ENCODE peak calls at places on chromosomes 3 and 15, in eight cellular contexts. One of them, this sample, is unnamed.

GRCh38 chr3:190522621-190523222 is 8.8 kb downstream of the IL1RAP start:
- DNase-seq in A549: no peak
- DNase-seq in right lobe of liver: no peak
- DNase-seq in ovary: no peak
- DNase-seq in body of pancreas: no peak
- DNase-seq in lower leg skin: no peak
- DNase-seq in K562: no peak
- DNase-seq in uterus: no peak
- DNase-seq in this sample: no peak

GRCh38 chr15:96321422-96322391 is 8.8 kb upstream of the NR2F2 start:
- DNase-seq in K562: no peak
- DNase-seq in body of pancreas: no peak
- DNase-seq in uterus: peak
- DNase-seq in lower leg skin: no peak
- DNase-seq in A549: no peak
- DNase-seq in ovary: peak
- DNase-seq in right lobe of liver: peak
- DNase-seq in this sample: no peak

GRCh38 chr3:9037113-9037715 is 73.9 kb upstream of the RAD18 start:
- DNase-seq in K562: no peak
- DNase-seq in uterus: peak
- DNase-seq in ovary: no peak
- DNase-seq in right lobe of liver: no peak
- DNase-seq in body of pancreas: no peak
- DNase-seq in lower leg skin: peak
- DNase-seq in A549: no peak
- DNase-seq in this sample: no peak

GRCh38 chr3:127997961-127998360 is 54.3 kb upstream of the SEC61A1 start:
- DNase-seq in right lobe of liver: peak
- DNase-seq in lower leg skin: no peak
- DNase-seq in body of pancreas: no peak
- DNase-seq in uterus: no peak
- DNase-seq in A549: no peak
- DNase-seq in K562: no peak
- DNase-seq in ovary: no peak
- DNase-seq in this sample: no peak

GRCh38 chr3:135134717-135135116 is 339.7 kb downstream of the EPHB1 start:
- DNase-seq in lower leg skin: no peak
- DNase-seq in ovary: no peak
- DNase-seq in right lobe of liver: no peak
- DNase-seq in K562: no peak
- DNase-seq in uterus: no peak
- DNase-seq in body of pancreas: no peak
- DNase-seq in A549: no peak
- DNase-seq in this sample: no peak

GRCh38 chr3:10992017-10992945 is at the start of gene SLC6A1:
- DNase-seq in K562: peak
- DNase-seq in A549: peak
- DNase-seq in lower leg skin: no peak
- DNase-seq in body of pancreas: no peak
- DNase-seq in ovary: peak
- DNase-seq in right lobe of liver: peak
- DNase-seq in uterus: peak
- DNase-seq in this sample: no peak

GRCh38 chr3:184635126-184635525 is 73.5 kb downstream of the EPHB3 start:
- DNase-seq in K562: no peak
- DNase-seq in A549: no peak
- DNase-seq in right lobe of liver: no peak
- DNase-seq in lower leg skin: no peak
- DNase-seq in ovary: no peak
- DNase-seq in uterus: no peak
- DNase-seq in body of pancreas: no peak
- DNase-seq in this sample: no peak

GRCh38 chr3:124467980-124468902 is 262.0 kb upstream of the UMPS start:
- DNase-seq in K562: peak
- DNase-seq in ovary: peak
- DNase-seq in body of pancreas: peak
- DNase-seq in A549: peak
- DNase-seq in right lobe of liver: peak
- DNase-seq in uterus: peak
- DNase-seq in lower leg skin: no peak
- DNase-seq in this sample: no peak

GRCh38 chr15:31471731-31472430 is 145.2 kb downstream of the KLF13 start:
- DNase-seq in right lobe of liver: peak
- DNase-seq in uterus: peak
- DNase-seq in ovary: no peak
- DNase-seq in A549: no peak
- DNase-seq in lower leg skin: peak
- DNase-seq in body of pancreas: no peak
- DNase-seq in K562: no peak
- DNase-seq in this sample: peak

GRCh38 chr3:32340039-32340438 is 51.6 kb upstream of the CMTM7 start:
- DNase-seq in uterus: no peak
- DNase-seq in lower leg skin: no peak
- DNase-seq in K562: peak
- DNase-seq in right lobe of liver: peak
- DNase-seq in body of pancreas: peak
- DNase-seq in A549: peak
- DNase-seq in ovary: no peak
- DNase-seq in this sample: no peak

GRCh38 chr3:50320853-50321145 is 1.7 kb downstream of the HYAL2 start:
- DNase-seq in K562: no peak
- DNase-seq in body of pancreas: no peak
- DNase-seq in uterus: no peak
- DNase-seq in right lobe of liver: no peak
- DNase-seq in ovary: no peak
- DNase-seq in lower leg skin: no peak
- DNase-seq in A549: no peak
- DNase-seq in this sample: no peak

GRCh38 chr3:31968927-31969418 is 12.1 kb downstream of the OSBPL10 start:
- DNase-seq in body of pancreas: no peak
- DNase-seq in right lobe of liver: no peak
- DNase-seq in A549: peak
- DNase-seq in lower leg skin: no peak
- DNase-seq in K562: no peak
- DNase-seq in ovary: no peak
- DNase-seq in uterus: no peak
- DNase-seq in this sample: no peak

GRCh38 chr3:134315286-134316106 is 58.8 kb downstream of the AMOTL2 start:
- DNase-seq in A549: no peak
- DNase-seq in body of pancreas: no peak
- DNase-seq in uterus: peak
- DNase-seq in ovary: peak
- DNase-seq in K562: no peak
- DNase-seq in right lobe of liver: no peak
- DNase-seq in lower leg skin: peak
- DNase-seq in this sample: peak

GRCh38 chr3:81749285-81749684 is 12.2 kb downstream of the GBE1 start:
- DNase-seq in ovary: no peak
- DNase-seq in K562: no peak
- DNase-seq in right lobe of liver: no peak
- DNase-seq in lower leg skin: no peak
- DNase-seq in body of pancreas: no peak
- DNase-seq in uterus: no peak
- DNase-seq in A549: no peak
- DNase-seq in this sample: no peak

DNA sequence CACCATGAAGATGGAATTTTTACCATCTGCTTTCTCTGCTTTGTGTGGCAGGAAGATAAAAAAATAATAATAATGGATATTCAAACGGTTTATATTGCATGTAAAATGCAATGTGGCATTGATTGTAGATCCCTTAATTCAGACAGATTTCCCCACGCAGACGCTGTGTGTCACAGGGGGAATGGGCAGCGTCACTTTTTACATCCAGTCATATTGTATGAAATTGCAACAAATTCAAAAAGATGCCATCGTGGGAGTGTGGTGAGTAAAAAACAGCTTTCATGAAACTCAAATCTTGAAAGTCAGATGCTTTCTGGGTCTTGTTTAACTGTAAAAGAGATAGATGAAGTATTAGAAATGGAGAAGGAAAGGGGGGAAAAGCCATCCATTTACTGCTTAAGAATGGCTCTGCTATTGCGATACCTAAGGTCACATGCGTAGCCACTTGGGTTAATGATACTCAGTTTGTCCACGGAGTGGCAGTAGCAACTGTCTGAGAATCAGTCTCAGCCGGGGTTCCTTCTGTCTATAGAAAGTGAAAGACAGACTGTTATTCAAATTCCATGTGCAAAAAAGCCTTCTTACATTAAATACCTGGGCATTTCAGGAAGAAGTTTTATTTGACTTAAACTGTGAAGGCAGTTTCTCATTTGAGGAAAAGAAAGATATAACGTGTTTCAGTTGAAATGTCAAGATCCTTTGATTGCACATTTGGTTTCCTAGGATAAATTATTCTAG is 28.5 kb downstream of the BTD start:
- DNase-seq in lower leg skin: peak
- DNase-seq in ovary: no peak
- DNase-seq in K562: peak
- DNase-seq in right lobe of liver: peak
- DNase-seq in A549: peak
- DNase-seq in body of pancreas: peak
- DNase-seq in uterus: peak
- DNase-seq in this sample: no peak
- H3K4me3 ChIP-seq in lower leg skin: no peak
- H3K4me3 ChIP-seq in ovary: no peak
- H3K4me3 ChIP-seq in K562: no peak
- H3K4me3 ChIP-seq in right lobe of liver: peak
- H3K4me3 ChIP-seq in A549: peak
- H3K4me3 ChIP-seq in body of pancreas: no peak
- H3K4me3 ChIP-seq in uterus: peak
- H3K4me3 ChIP-seq in this sample: peak

GRCh38 chr15:63600646-63601025 is 3.4 kb downstream of the FBXL22 start:
- DNase-seq in right lobe of liver: peak
- DNase-seq in lower leg skin: peak
- DNase-seq in A549: peak
- DNase-seq in ovary: peak
- DNase-seq in uterus: peak
- DNase-seq in body of pancreas: peak
- DNase-seq in K562: no peak
- DNase-seq in this sample: peak

GRCh38 chr15:63602595-63602994 is 5.4 kb downstream of the FBXL22 start:
- DNase-seq in K562: no peak
- DNase-seq in body of pancreas: no peak
- DNase-seq in A549: no peak
- DNase-seq in lower leg skin: no peak
- DNase-seq in right lobe of liver: no peak
- DNase-seq in ovary: no peak
- DNase-seq in uterus: no peak
- DNase-seq in this sample: no peak

GRCh38 chr15:63600001-63600645 is 2.9 kb downstream of the FBXL22 start:
- DNase-seq in uterus: no peak
- DNase-seq in body of pancreas: no peak
- DNase-seq in right lobe of liver: no peak
- DNase-seq in lower leg skin: no peak
- DNase-seq in A549: peak
- DNase-seq in ovary: no peak
- DNase-seq in K562: no peak
- DNase-seq in this sample: no peak

GRCh38 chr15:63601727-63602185 is 4.6 kb downstream of the FBXL22 start:
- DNase-seq in uterus: no peak
- DNase-seq in A549: no peak
- DNase-seq in right lobe of liver: no peak
- DNase-seq in body of pancreas: peak
- DNase-seq in K562: no peak
- DNase-seq in lower leg skin: no peak
- DNase-seq in ovary: no peak
- DNase-seq in this sample: no peak

DNA sequence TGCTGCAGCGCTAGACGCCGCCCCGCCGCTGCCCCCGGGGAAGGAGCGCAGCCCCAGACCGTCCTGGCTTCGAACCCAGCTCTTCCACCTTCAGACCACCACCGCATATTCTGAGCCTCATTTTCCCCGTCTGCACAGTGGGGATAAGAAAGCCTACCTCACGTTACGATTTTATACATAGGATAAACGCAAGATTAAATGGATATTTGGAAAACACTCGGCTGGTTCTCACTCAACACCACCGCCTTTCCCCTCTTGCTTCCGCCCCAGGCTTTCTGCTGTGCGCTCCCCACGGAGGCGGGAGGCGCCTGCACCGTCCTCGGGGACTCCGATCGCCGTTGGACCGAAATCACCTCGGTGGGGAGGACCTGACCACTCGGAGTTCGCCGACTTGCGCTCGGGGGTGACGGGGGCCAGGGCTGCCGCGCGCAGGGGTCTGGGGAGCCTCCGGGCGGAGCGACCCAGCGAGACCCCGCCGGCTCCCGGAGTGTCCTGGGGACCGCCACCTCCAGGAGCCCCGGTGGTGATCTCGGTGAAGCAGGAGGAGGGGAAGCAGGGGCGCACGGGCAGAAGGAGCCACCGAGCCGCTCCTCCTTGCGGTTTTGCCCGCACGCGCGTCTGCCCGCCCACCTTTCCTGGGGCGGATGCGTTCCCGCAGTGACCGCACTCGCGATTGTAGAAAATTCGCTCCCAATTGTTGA is 4.0 kb downstream of the FBXL22 start:
- DNase-seq in uterus: no peak
- DNase-seq in body of pancreas: peak
- DNase-seq in K562: no peak
- DNase-seq in right lobe of liver: no peak
- DNase-seq in lower leg skin: no peak
- DNase-seq in A549: peak
- DNase-seq in ovary: peak
- DNase-seq in this sample: no peak
- TF ChIP-seq POLR2A in uterus: no peak
- TF ChIP-seq POLR2A in body of pancreas: no peak
- TF ChIP-seq POLR2A in K562: no peak
- TF ChIP-seq POLR2A in right lobe of liver: no peak
- TF ChIP-seq POLR2A in lower leg skin: no peak
- TF ChIP-seq POLR2A in A549: peak
- TF ChIP-seq POLR2A in ovary: no peak
- TF ChIP-seq POLR2A in this sample: no peak

DNA sequence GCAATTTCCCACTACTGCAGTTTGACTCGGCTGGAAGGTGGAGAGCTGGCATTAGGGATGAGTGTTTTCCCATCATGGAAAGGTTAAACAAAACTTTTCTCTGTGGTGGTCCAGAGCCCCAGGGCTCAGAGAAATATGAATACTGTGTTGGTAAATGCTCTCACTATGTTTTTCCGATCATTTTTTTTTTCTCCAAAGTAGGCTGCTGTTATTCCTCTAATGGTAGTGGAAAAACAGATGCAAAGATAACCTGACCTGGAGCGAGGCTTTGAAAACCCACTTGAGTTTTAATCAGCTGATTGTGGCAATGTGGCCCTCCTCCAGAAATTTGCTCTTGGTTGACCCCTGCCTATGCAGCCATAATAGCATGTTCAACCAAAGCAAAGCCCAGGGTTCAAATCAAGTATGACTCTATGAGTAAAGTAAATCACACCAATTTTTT is 320.8 kb upstream of the CTNNB1 start:
- DNase-seq in uterus: no peak
- DNase-seq in ovary: no peak
- DNase-seq in right lobe of liver: no peak
- DNase-seq in K562: no peak
- DNase-seq in A549: no peak
- DNase-seq in lower leg skin: no peak
- DNase-seq in body of pancreas: no peak
- DNase-seq in this sample: no peak
- H3K4me3 ChIP-seq in uterus: no peak
- H3K4me3 ChIP-seq in ovary: no peak
- H3K4me3 ChIP-seq in right lobe of liver: no peak
- H3K4me3 ChIP-seq in K562: no peak
- H3K4me3 ChIP-seq in A549: no peak
- H3K4me3 ChIP-seq in lower leg skin: no peak
- H3K4me3 ChIP-seq in body of pancreas: no peak
- H3K4me3 ChIP-seq in this sample: no peak

GRCh38 chr15:37101634-37102314 is 1.4 kb upstream of the MEIS2 start:
- DNase-seq in K562: peak
- DNase-seq in uterus: peak
- DNase-seq in A549: peak
- DNase-seq in right lobe of liver: peak
- DNase-seq in lower leg skin: no peak
- DNase-seq in ovary: peak
- DNase-seq in body of pancreas: peak
- DNase-seq in this sample: no peak
- TF ChIP-seq POLR2A in K562: peak
- TF ChIP-seq POLR2A in uterus: peak
- TF ChIP-seq POLR2A in A549: peak
- TF ChIP-seq POLR2A in right lobe of liver: no peak
- TF ChIP-seq POLR2A in lower leg skin: no peak
- TF ChIP-seq POLR2A in ovary: no peak
- TF ChIP-seq POLR2A in body of pancreas: peak
- TF ChIP-seq POLR2A in this sample: peak